ENCODE peak calls at places on chromosomes 5 and 9, in six cellular contexts. Q is transverse colon, R is Peyer's patch, E is stomach, D is body of pancreas, H is heart left ventricle. M is an unnamed sample.
A peak's percentile ranks its signal among the peaks of the same experiment; 100 is the strongest.

GRCh38 chr5:43802651-43803050 is 199.7 kb downstream of the NNT start:
- DNase-seq in Q (no peak), R (no peak), E (no peak), D (no peak), H (no peak), M (no peak)

GRCh38 chr9:129761293-129761900 is 8.6 kb upstream of the PTGES start:
- DNase-seq in Q (peak; percentile 66), R (peak; percentile 76), E (peak; percentile 35), D (peak; percentile 24), H (peak; percentile 76), M (no peak)

GRCh38 chr9:72871685-72872084 is 81.2 kb downstream of the ALDH1A1 start:
- DNase-seq in Q (no peak), R (no peak), E (no peak), D (no peak), H (no peak), M (no peak)

GRCh38 chr9:93261281-93261680 is 77.3 kb downstream of the WNK2 start:
- DNase-seq in Q (no peak), R (peak; percentile 30), E (peak; percentile 25), D (no peak), H (no peak), M (peak; percentile 5)

GRCh38 chr5:96963267-96963666 is 27.4 kb downstream of the LNPEP start:
- DNase-seq in Q (peak; percentile 27), R (peak; percentile 63), E (no peak), D (no peak), H (peak; percentile 76), M (peak; percentile 41)

GRCh38 chr5:138635268-138635667 is 60.1 kb upstream of the HSPA9 start:
- DNase-seq in Q (no peak), R (no peak), E (no peak), D (no peak), H (no peak), M (peak; percentile 62)

GRCh38 chr5:13470256-13470655 is 474.2 kb downstream of the DNAH5 start:
- DNase-seq in Q (no peak), R (no peak), E (no peak), D (no peak), H (no peak), M (no peak)

GRCh38 chr5:160837749-160838593 is 14.0 kb downstream of the ATP10B start:
- DNase-seq in Q (no peak), R (no peak), E (no peak), D (no peak), H (no peak), M (no peak)

GRCh38 chr5:126450388-126450787 is 27.2 kb downstream of the GRAMD2B start:
- DNase-seq in Q (no peak), R (no peak), E (no peak), D (no peak), H (no peak), M (no peak)

GRCh38 chr5:115811406-115811805 is 5.1 kb downstream of the CDO1 start:
- DNase-seq in Q (no peak), R (no peak), E (no peak), D (no peak), H (no peak), M (no peak)

GRCh38 chr9:129283290-129283691 is 105.2 kb upstream of the IER5L start:
- DNase-seq in Q (no peak), R (peak; percentile 43), E (no peak), D (peak; percentile 4), H (peak; percentile 8), M (peak; percentile 16)

GRCh38 chr5:31036407-31036806 is 157.1 kb upstream of the CDH6 start:
- DNase-seq in Q (no peak), R (no peak), E (no peak), D (no peak), H (no peak), M (no peak)

GRCh38 chr5:149028161-149028560 is 34.7 kb downstream of the SH3TC2 start:
- DNase-seq in Q (no peak), R (no peak), E (no peak), D (no peak), H (no peak), M (no peak)

GRCh38 chr9:105278751-105279150 is 34.3 kb downstream of the SLC44A1 start:
- DNase-seq in Q (no peak), R (no peak), E (no peak), D (peak; percentile 57), H (no peak), M (no peak)

GRCh38 chr9:70418822-70419545 is 4.5 kb upstream of the KLF9 start:
- DNase-seq in Q (peak; percentile 95), R (peak; percentile 97), E (peak; percentile 96), D (peak; percentile 96), H (peak; percentile 96), M (peak; percentile 97)

GRCh38 chr5:137752873-137753226 is 1.3 kb downstream of the HNRNPA0 start:
- DNase-seq in Q (peak; percentile 21), R (peak; percentile 62), E (peak; percentile 27), D (no peak), H (peak; percentile 20), M (peak; percentile 59)

GRCh38 chr5:42889311-42889933 is 77.7 kb upstream of the SELENOP start:
- DNase-seq in Q (peak; percentile 89), R (peak; percentile 92), E (peak; percentile 85), D (peak; percentile 86), H (peak; percentile 68), M (peak; percentile 91)

GRCh38 chr5:159050408-159051091 is 49.2 kb downstream of the EBF1 start:
- DNase-seq in Q (no peak), R (no peak), E (no peak), D (no peak), H (no peak), M (no peak)

GRCh38 chr5:142314606-142315005 is 10.2 kb downstream of the SPRY4 start:
- DNase-seq in Q (no peak), R (no peak), E (no peak), D (no peak), H (no peak), M (no peak)

DNA sequence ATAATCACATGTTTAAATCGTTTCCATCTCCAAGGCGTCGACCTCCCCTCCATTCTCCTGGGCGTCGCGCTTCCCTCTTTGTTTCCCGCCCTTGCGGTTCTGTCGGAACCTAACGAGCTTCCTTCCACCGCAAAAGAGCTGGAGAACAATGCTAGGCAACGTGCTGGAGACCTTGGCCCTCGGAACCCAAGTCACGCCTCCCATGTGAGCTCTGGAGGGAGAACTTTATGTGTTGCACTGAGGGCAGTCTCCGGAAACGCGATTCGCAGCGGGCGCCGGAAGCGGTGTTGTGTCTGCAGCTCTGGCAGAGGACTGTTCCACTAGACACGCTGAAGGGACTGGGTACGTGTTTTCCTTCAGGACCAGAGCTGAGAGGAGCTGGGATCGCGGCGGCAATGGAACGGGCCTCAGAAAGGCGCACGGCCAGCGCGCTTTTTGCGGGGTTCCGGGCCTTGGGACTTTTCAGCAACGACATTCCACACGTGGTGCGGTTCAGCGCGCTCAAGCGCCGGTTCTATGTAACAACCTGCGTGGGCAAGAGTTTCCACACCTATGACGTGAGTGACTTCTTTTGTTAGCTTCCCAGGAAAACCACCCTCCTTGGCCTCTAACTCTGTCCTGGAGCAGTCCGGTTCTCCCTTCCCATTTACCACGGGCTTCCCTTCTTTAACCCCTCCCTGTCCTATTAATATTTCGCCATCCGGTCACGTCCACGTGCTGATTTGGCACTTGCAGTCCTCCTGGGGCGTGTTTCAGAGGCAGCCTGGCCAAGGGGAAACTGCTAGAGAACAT is at the start of gene WDR36:
- DNase-seq in Q (peak; percentile 90), R (peak; percentile 94), E (peak; percentile 89), D (peak; percentile 87), H (peak; percentile 87), M (peak; percentile 90)
- TF ChIP-seq POLR2A in Q (no peak), R (no peak), E (no peak), D (no peak), H (no peak), M (peak; percentile 39)

GRCh38 chr5:1666221-1666620 is 133.4 kb downstream of the MRPL36 start:
- DNase-seq in Q (no peak), R (no peak), E (no peak), D (no peak), H (no peak), M (peak; percentile 12)

GRCh38 chr5:1669276-1670155 is 130.1 kb downstream of the MRPL36 start:
- DNase-seq in Q (no peak), R (no peak), E (no peak), D (no peak), H (no peak), M (no peak)

GRCh38 chr5:1666812-1667588 is 132.6 kb downstream of the MRPL36 start:
- DNase-seq in Q (peak; percentile 37), R (no peak), E (peak; percentile 47), D (peak; percentile 57), H (no peak), M (peak; percentile 81)

GRCh38 chr5:1668141-1668721 is 131.4 kb downstream of the MRPL36 start:
- DNase-seq in Q (no peak), R (no peak), E (no peak), D (no peak), H (no peak), M (peak; percentile 67)

DNA sequence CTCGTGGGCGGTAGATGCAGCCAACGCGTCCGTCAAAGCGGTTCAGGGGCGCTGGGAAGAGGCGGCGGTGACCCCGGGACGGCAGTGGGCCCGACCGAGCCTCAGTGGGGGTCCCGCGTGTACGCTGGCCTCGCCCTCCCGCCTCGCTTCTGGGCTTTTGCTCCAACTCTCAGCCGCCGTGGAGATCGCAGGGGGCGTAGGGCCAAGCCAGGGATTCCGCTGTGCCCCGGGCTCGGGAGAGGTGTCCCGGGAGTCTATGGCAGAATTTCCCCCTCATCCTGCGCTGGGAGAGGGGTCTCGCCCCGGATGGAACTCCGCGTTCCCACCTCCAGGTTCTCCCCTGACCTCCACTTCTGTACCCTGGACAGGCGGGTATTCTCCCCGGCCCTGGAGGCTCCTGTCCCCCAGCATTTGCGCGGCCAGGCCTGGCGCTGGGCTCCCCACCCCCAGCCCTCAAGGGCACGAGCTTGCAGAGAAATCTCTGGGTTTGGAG is 131.9 kb downstream of the MRPL36 start:
- DNase-seq in Q (no peak), R (peak; percentile 33), E (no peak), D (no peak), H (no peak), M (peak; percentile 29)
- H3K4me3 ChIP-seq in Q (no peak overlapping the region), R (peak overlapping the region; percentile 21), E (peak overlapping the region; percentile 45), D (no peak overlapping the region), H (peak overlapping the region; percentile 11), M (peak overlapping the region; percentile 45)

GRCh38 chr9:127779136-127779981 is 893 bp upstream of the SH2D3C start:
- DNase-seq in Q (peak; percentile 70), R (peak; percentile 87), E (no peak), D (no peak), H (peak; percentile 23), M (no peak)
- TF ChIP-seq POLR2A in Q (no peak), R (no peak), E (no peak), D (no peak), H (no peak), M (no peak)

DNA sequence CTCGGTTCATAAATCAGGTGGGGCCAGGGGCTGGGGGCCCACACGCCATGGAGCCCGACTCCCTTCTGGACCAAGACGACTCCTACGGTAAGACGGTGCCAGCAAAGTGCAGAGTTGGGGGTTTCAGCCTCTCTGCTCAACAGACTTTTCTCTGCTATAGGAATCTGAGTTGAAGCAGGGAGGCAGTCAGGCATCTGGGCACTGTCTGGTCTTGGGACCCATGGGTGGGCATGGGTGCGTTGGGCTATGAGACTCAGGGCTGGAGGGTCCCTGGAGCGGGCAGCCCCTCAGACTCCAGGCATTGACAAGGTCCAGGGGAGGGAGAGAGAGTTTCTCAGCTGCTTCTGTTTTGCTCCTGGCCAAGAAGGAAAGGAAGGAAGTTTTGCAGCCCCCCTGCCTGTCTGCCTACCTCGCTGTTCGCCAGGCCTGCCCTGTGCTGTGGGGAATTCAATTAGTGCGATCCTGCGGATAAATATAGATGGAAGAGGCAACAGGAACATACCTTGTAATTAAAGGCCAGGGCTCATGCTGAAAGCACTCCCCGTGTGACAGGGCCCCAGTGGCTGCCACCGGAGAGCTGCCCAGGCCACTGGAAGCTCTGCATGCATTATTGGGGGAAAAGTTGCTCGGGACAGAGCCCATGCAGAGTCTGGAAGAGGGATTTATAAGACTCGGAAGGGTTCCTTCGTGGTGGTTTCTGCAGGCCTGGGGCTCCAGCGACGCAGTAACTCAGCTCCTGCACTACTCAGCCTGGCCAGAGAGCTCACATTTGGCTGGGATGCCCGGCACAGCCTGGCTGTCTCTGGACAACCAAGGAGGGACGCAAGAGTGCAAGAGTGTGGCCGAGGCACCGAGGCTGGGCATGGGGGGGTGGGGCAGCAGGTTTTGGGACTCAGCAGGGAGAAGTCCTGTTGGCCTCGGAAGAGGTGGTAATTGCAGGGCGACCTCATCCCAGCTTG is 67.8 kb upstream of the GGTA1 start:
- DNase-seq in Q (no peak), R (no peak), E (no peak), D (no peak), H (peak; percentile 35), M (no peak)
- H3K4me3 ChIP-seq in Q (no peak overlapping the region), R (no peak overlapping the region), E (peak overlapping the region; percentile 3), D (no peak overlapping the region), H (peak overlapping the region; percentile 31), M (no peak overlapping the region)